ENCODE peak calls at places on chromosome 7, in six cellular contexts. L is CD8-positive, alpha-beta T cell; A is heart right ventricle; O is IMR-90; K is Panc1; S is right cardiac atrium. D is an unnamed sample.

GRCh38 chr7:152594801-152595200 is 81.1 kb downstream of the XRCC2 start:
- ATAC-seq in L (no peak), A (no peak), O (no peak), K (no peak), S (no peak), D (no peak)

GRCh38 chr7:33673029-33673700 is 232.2 kb upstream of the BMPER start:
- ATAC-seq in L (no peak), A (no peak), O (no peak), K (no peak), S (no peak), D (no peak)

GRCh38 chr7:25624837-25625236 is 396.6 kb upstream of the NPVF start:
- ATAC-seq in L (no peak), A (peak; percentile 90), O (no peak), K (no peak), S (peak; percentile 89), D (peak; percentile 78)

GRCh38 chr7:128940494-128941322 is 3.0 kb downstream of the IRF5 start:
- ATAC-seq in L (no peak), A (peak; percentile 65), O (no peak), K (no peak), S (peak; percentile 63), D (peak; percentile 31)

GRCh38 chr7:110940756-110941155 is 150.2 kb upstream of the LRRN3 start:
- ATAC-seq in L (no peak), A (no peak), O (no peak), K (no peak), S (no peak), D (no peak)

GRCh38 chr7:105461518-105461917 is 60.6 kb downstream of the PUS7 start:
- ATAC-seq in L (no peak), A (no peak), O (no peak), K (no peak), S (no peak), D (no peak)

GRCh38 chr7:12731775-12732174 is 44.3 kb downstream of the ARL4A start:
- ATAC-seq in L (no peak), A (no peak), O (no peak), K (no peak), S (no peak), D (no peak)

GRCh38 chr7:77561354-77561753 is 24.3 kb downstream of the PTPN12 start:
- ATAC-seq in L (no peak), A (no peak), O (no peak), K (no peak), S (no peak), D (no peak)

GRCh38 chr7:133530682-133531081 is 277.8 kb downstream of the EXOC4 start:
- ATAC-seq in L (no peak), A (peak; percentile 76), O (no peak), K (no peak), S (peak; percentile 55), D (no peak)

GRCh38 chr7:28358423-28358868 is 53.9 kb upstream of the CREB5 start:
- ATAC-seq in L (no peak), A (no peak), O (peak; percentile 93), K (peak; percentile 82), S (no peak), D (no peak)

GRCh38 chr7:175955-176354 is 16.4 kb upstream of the FAM20C start:
- ATAC-seq in L (no peak), A (no peak), O (no peak), K (no peak), S (no peak), D (no peak)

GRCh38 chr7:112481833-112482669 is 1.3 kb downstream of the LSMEM1 start:
- ATAC-seq in L (no peak), A (peak; percentile 88), O (peak; percentile 69), K (peak; percentile 86), S (peak; percentile 67), D (peak; percentile 86)

GRCh38 chr7:100167912-100168323 is 499 bp downstream of the GAL3ST4 start:
- ATAC-seq in L (no peak), A (peak; percentile 17), O (peak; percentile 66), K (no peak), S (peak; percentile 44), D (peak; percentile 15)
- H3K4me1 ChIP-seq in L (peaks cover 81% of the 10 kb centered on the region), A (peaks cover 40% of the 10 kb centered on the region), O (peaks cover 6% of the 10 kb centered on the region), K (peaks cover 7% of the 10 kb centered on the region), S (peaks cover 3% of the 10 kb centered on the region), D (no peaks in the 10 kb centered on the region)

DNA sequence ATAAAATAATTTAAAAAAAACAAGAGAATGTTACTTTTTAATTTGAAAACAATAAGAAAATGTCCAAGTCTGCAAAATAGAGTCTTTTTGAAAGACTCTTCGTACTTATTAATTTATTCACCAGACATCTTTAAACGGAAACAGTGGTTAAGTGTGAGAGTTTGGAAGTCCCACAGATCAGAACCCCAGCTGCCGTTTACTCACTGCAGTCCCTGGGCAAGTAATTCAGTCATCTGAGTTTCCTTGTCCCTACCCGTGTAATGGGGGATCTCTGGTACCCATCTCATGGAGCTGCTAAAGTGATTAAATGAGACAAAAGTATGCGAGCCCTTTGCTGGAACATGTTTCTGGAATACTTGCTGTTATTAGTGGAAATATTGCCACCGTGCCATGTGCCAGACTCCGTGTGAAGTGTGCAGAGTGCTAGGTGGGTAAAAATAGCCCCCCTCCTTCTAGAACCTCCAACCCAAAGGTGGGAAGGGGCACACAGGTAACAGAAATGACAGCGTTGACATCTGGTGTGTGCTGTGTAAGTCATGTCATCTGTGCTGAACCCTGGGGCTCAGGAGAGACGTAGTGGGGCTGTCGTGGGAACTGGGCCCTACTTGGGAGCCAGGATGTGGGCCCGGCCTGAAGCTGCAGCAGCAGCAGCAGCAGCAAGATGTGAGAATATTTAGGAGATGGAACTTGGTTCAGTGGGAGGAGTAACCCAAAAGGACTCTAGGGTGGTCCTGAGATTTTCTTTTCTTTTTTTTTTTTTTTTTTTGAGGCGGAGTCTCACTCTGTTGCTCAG is 140.5 kb downstream of the CUX1 start:
- ATAC-seq in L (no peak), A (no peak), O (no peak), K (no peak), S (no peak), D (no peak)
- H3K4me1 ChIP-seq in L (no peaks in the 10 kb centered on the region), A (peaks cover 31% of the 10 kb centered on the region), O (peaks cover 17% of the 10 kb centered on the region), K (no peaks in the 10 kb centered on the region), S (peaks cover 9% of the 10 kb centered on the region), D (no peaks in the 10 kb centered on the region)

GRCh38 chr7:130881799-130882141 is 147.8 kb upstream of the KLF14 start:
- ATAC-seq in L (no peak), A (peak; percentile 4), O (no peak), K (no peak), S (no peak), D (no peak)
- H3K4me1 ChIP-seq in L (peaks cover 17% of the 10 kb centered on the region), A (peaks cover 47% of the 10 kb centered on the region), O (peaks cover 41% of the 10 kb centered on the region), K (peaks cover 95% of the 10 kb centered on the region), S (peaks cover 6% of the 10 kb centered on the region), D (peaks cover 8% of the 10 kb centered on the region)

GRCh38 chr7:139728203-139728602 is 49.6 kb downstream of the HIPK2 start:
- ATAC-seq in L (no peak), A (no peak), O (no peak), K (no peak), S (no peak), D (no peak)
- H3K4me1 ChIP-seq in L (peaks cover 31% of the 10 kb centered on the region), A (peaks cover 87% of the 10 kb centered on the region), O (peaks cover 39% of the 10 kb centered on the region), K (peaks cover 48% of the 10 kb centered on the region), S (peaks cover 29% of the 10 kb centered on the region), D (peaks cover 40% of the 10 kb centered on the region)

DNA sequence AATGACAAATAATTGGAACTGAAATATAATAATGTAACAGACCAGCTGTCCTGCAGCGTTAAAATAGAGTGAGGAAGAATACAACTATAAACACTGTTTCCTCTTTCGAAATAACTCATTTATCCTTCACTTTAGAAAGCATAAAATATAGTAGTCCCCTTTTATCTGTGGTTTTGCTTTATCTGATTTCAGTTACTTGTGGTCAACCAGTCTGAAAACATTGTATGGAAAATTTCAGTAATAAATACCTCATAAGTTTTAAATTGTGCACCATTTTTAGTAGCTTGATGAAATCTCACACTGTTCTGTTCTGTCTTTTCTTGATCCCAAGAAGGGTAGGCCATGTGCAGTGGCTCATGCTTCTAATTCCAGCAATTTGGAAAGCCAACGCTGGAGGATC is 31.6 kb downstream of the POLR1F start:
- ATAC-seq in L (no peak), A (no peak), O (no peak), K (peak; percentile 34), S (no peak), D (no peak)
- H3K4me1 ChIP-seq in L (no peaks in the 10 kb centered on the region), A (no peaks in the 10 kb centered on the region), O (no peaks in the 10 kb centered on the region), K (no peaks in the 10 kb centered on the region), S (no peaks in the 10 kb centered on the region), D (no peaks in the 10 kb centered on the region)

GRCh38 chr7:127907110-127907509 is 124.1 kb downstream of the LRRC4 start:
- ATAC-seq in L (no peak), A (no peak), O (no peak), K (no peak), S (no peak), D (no peak)

GRCh38 chr7:127907638-127908040 is 123.6 kb downstream of the LRRC4 start:
- ATAC-seq in L (no peak), A (no peak), O (peak; percentile 72), K (no peak), S (no peak), D (no peak)

GRCh38 chr7:127903913-127904705 is 127.1 kb downstream of the LRRC4 start:
- ATAC-seq in L (no peak), A (no peak), O (no peak), K (no peak), S (no peak), D (no peak)

GRCh38 chr7:127904706-127905056 is 126.6 kb downstream of the LRRC4 start:
- ATAC-seq in L (no peak), A (no peak), O (no peak), K (no peak), S (no peak), D (no peak)

GRCh38 chr7:127905491-127906330 is 125.5 kb downstream of the LRRC4 start:
- ATAC-seq in L (no peak), A (no peak), O (peak; percentile 80), K (no peak), S (no peak), D (no peak)
- H3K4me1 ChIP-seq in L (peaks cover 17% of the 10 kb centered on the region), A (peaks cover 10% of the 10 kb centered on the region), O (peaks cover 20% of the 10 kb centered on the region), K (peaks cover 2% of the 10 kb centered on the region), S (peaks cover 4% of the 10 kb centered on the region), D (no peaks in the 10 kb centered on the region)

D was measured in gastroesophageal sphincter.